ENCODE peak calls at places on chromosome 13, in seven cellular contexts. X, D, Z, E, F, C and H are unnamed samples.

GRCh38 chr13:76812206-76812882 is 73.9 kb downstream of the KCTD12 start:
- DNase-seq in D (no peak), F (no peak), Z (no peak), E (peak; percentile 18), C (peak; percentile 18), X (no peak), H (no peak)

GRCh38 chr13:29964181-29964845 is 113.9 kb upstream of the UBL3 start:
- DNase-seq in D (no peak), C (no peak), F (no peak), Z (no peak), X (no peak), E (no peak), H (no peak)

GRCh38 chr13:44403720-44404063 is 30.1 kb downstream of the SERP2 start:
- DNase-seq in Z (no peak), F (no peak), E (no peak), C (no peak), D (no peak), X (no peak), H (no peak)

GRCh38 chr13:31045621-31046081 is 113.2 kb downstream of the TEX26 start:
- DNase-seq in E (peak; percentile 88), F (peak; percentile 83), D (peak; percentile 97), X (peak; percentile 95), Z (peak; percentile 93), C (peak; percentile 76), H (peak; percentile 97)

GRCh38 chr13:36163303-36163702 is 32.1 kb upstream of the DCLK1 start:
- DNase-seq in E (no peak), F (no peak), C (no peak), D (no peak), X (no peak), Z (no peak), H (no peak)

GRCh38 chr13:94609196-94609595 is 7.5 kb downstream of the GPR180 start:
- DNase-seq in F (no peak), E (no peak), C (no peak), D (no peak), X (no peak), Z (no peak), H (no peak)

GRCh38 chr13:73136776-73137175 is 78.0 kb downstream of the KLF5 start:
- DNase-seq in E (no peak), X (peak; percentile 65), C (no peak), D (peak; percentile 21), F (no peak), Z (no peak), H (no peak)

GRCh38 chr13:35179494-35179893 is 237.4 kb downstream of the NBEA start:
- DNase-seq in X (no peak), E (no peak), D (no peak), F (no peak), Z (no peak), C (no peak), H (peak; percentile 11)

GRCh38 chr13:59408738-59409137 is 755.0 kb downstream of the DIAPH3 start:
- DNase-seq in Z (no peak), D (no peak), C (no peak), F (no peak), X (no peak), E (no peak), H (no peak)

GRCh38 chr13:111131048-111131447 is 15.9 kb downstream of the ARHGEF7 start:
- DNase-seq in Z (no peak), F (no peak), C (no peak), E (no peak), X (no peak), D (no peak), H (no peak)

GRCh38 chr13:34026308-34026707 is 208.4 kb downstream of the RFC3 start:
- DNase-seq in D (no peak), C (no peak), F (no peak), Z (no peak), X (no peak), E (no peak), H (no peak)

GRCh38 chr13:111325941-111326620 is 5.6 kb downstream of the TEX29 start:
- DNase-seq in C (no peak), Z (no peak), F (no peak), D (no peak), E (no peak), X (no peak), H (no peak)

GRCh38 chr13:32019612-32020233 is 11.9 kb upstream of the FRY start:
- DNase-seq in Z (peak; percentile 68), X (no peak), F (peak; percentile 25), D (peak; percentile 81), E (peak; percentile 75), C (no peak), H (peak; percentile 92)

GRCh38 chr13:24194447-24194846 is 33.9 kb downstream of the SPATA13 start:
- DNase-seq in X (no peak), D (no peak), F (no peak), Z (no peak), E (no peak), C (no peak), H (no peak)

GRCh38 chr13:78603240-78603947 is at the start of gene POU4F1:
- DNase-seq in E (peak; percentile 85), X (no peak), C (no peak), F (peak; percentile 69), Z (no peak), D (peak; percentile 11), H (no peak)

GRCh38 chr13:20285530-20285929 is 53.4 kb upstream of the GJB6 start:
- DNase-seq in D (no peak), F (no peak), C (no peak), X (no peak), E (no peak), Z (no peak), H (no peak)

GRCh38 chr13:40271931-40272775 is 394.3 kb downstream of the FOXO1 start:
- DNase-seq in Z (peak; percentile 73), C (peak; percentile 83), E (peak; percentile 44), X (peak; percentile 82), F (peak; percentile 38), D (peak; percentile 22), H (peak; percentile 94)

GRCh38 chr13:71864981-71865857 is 1.8 kb downstream of the DACH1 start:
- DNase-seq in C (no peak), E (peak; percentile 34), D (no peak), X (no peak), Z (peak; percentile 1), F (peak; percentile 21), H (no peak)

GRCh38 chr13:106373989-106374572 is 161.4 kb downstream of the EFNB2 start:
- DNase-seq in F (no peak), C (peak; percentile 39), X (no peak), D (peak; percentile 73), E (peak; percentile 40), Z (no peak), H (peak; percentile 89)

GRCh38 chr13:98436379-98436909 is 140.5 kb downstream of the STK24 start:
- DNase-seq in F (no peak), X (no peak), Z (no peak), E (no peak), C (no peak), D (no peak), H (no peak)

GRCh38 chr13:51240888-51241475 is 18.8 kb downstream of the FAM124A start:
- DNase-seq in X (no peak), D (no peak), E (no peak), Z (no peak), C (no peak), F (no peak), H (no peak)

GRCh38 chr13:93326427-93326826 is 99.8 kb downstream of the GPC6 start:
- DNase-seq in X (no peak), F (no peak), E (no peak), C (no peak), Z (no peak), D (no peak), H (no peak)

GRCh38 chr13:72163671-72164070 is 296.7 kb upstream of the DACH1 start:
- DNase-seq in F (no peak), D (no peak), X (no peak), Z (no peak), E (no peak), C (no peak), H (no peak)

GRCh38 chr13:51955281-51955771 is 55.9 kb downstream of the ATP7B start:
- DNase-seq in F (peak; percentile 73), E (no peak), C (no peak), D (no peak), X (no peak), Z (no peak), H (no peak)

GRCh38 chr13:32164622-32165268 is 133.2 kb downstream of the FRY start:
- DNase-seq in Z (peak; percentile 73), C (no peak), F (no peak), D (peak; percentile 66), E (peak; percentile 81), X (no peak), H (peak; percentile 88)

GRCh38 chr13:49657241-49657641 is 28.9 kb downstream of the ARL11 start:
- DNase-seq in C (no peak), Z (no peak), E (peak; percentile 16), D (no peak), X (no peak), F (no peak), H (no peak)

GRCh38 chr13:49653478-49653877 is 25.2 kb downstream of the ARL11 start:
- DNase-seq in X (no peak), Z (no peak), E (no peak), D (no peak), C (no peak), F (no peak), H (no peak)

GRCh38 chr13:49651775-49652690 is 23.7 kb downstream of the ARL11 start:
- DNase-seq in Z (no peak), D (no peak), C (no peak), E (no peak), F (no peak), X (no peak), H (no peak)

GRCh38 chr13:49652691-49653305 is 24.5 kb downstream of the ARL11 start:
- DNase-seq in C (no peak), Z (no peak), X (peak; percentile 57), E (peak; percentile 49), D (peak; percentile 10), F (peak; percentile 32), H (peak; percentile 40)

DNA sequence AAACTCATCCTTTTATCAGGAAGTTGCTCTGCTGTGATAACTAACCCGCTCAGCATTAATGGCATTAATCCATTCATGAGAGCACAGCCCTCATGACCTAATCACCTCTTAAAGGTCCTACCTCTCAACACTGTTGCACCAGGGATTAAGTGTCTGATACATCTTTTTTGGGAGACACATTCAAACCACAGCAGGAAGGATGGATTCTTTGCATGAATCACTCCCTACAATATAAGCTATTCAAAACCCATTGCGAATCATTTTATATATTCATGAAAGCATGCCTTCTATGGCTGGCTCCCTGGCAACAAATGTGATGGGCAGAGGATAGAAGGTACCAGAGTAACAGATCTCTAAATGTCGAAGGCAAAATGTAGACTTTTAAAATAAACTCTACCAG is 27.6 kb downstream of the ARL11 start:
- DNase-seq in D (peak; percentile 56), C (no peak), Z (no peak), F (no peak), X (no peak), E (no peak), H (no peak)
- H3K4me3 ChIP-seq in D (no peak overlapping the region), C (no peak overlapping the region), Z (no peak overlapping the region), F (no peak overlapping the region), X (no peak overlapping the region), E (no peak overlapping the region), H (no peak overlapping the region)

GRCh38 chr13:108426893-108427292 is 157.4 kb downstream of the TNFSF13B start:
- DNase-seq in C (no peak), F (no peak), E (no peak), X (no peak), D (no peak), Z (peak; percentile 37), H (peak; percentile 70)
- TF ChIP-seq CTCF in C (no peak), F (no peak), E (no peak), X (no peak), D (no peak), Z (peak; percentile 16), H (peak; percentile 34)

GRCh38 chr13:97142452-97142851 is 79.7 kb upstream of the MBNL2 start:
- DNase-seq in Z (peak; percentile 21), D (no peak), C (no peak), F (peak; percentile 70), X (peak; percentile 75), E (peak; percentile 67), H (peak; percentile 31)
- H3K4me3 ChIP-seq in Z (peak overlapping the region; percentile 21), D (peak overlapping the region; percentile 6), C (peak overlapping the region; percentile 16), F (peak overlapping the region; percentile 40), X (peak overlapping the region; percentile 62), E (no peak overlapping the region), H (peak overlapping the region; percentile 54)

GRCh38 chr13:102718746-102719145 is 23.9 kb upstream of the METTL21C start:
- DNase-seq in E (no peak), F (no peak), Z (no peak), C (no peak), X (no peak), D (no peak), H (no peak)
- TF ChIP-seq CTCF in E (no peak), F (no peak), Z (no peak), C (no peak), X (no peak), D (no peak), H (no peak)